ENCODE peak calls at places on chromosomes 4 and X, in nine cellular contexts. One of them, this sample, is unnamed.

GRCh38 chrX:115591856-115592842 is 31.2 kb downstream of the PLS3 start:
- DNase-seq in right cardiac atrium: no peak
- DNase-seq in NCI-H2081 treated with DMSO at 0.1 percent for 48 hours: no peak
- DNase-seq in HT-29: no peak
- DNase-seq in effector memory CD4-positive, alpha-beta T cell: no peak
- DNase-seq in HuH-7.5: no peak
- DNase-seq in PC-9: peak; percentile 65
- DNase-seq in MV-4-11: no peak
- DNase-seq in activated CD4-positive, alpha-beta T cell treated with anti-CD3 and anti-CD28 coated beads, Interleukin-2, amount 50 U/mL, for 1 hour: no peak
- DNase-seq in this sample: no peak

GRCh38 chr4:151518359-151518758 is 109.4 kb downstream of the FHIP1A start:
- DNase-seq in right cardiac atrium: no peak
- DNase-seq in NCI-H2081 treated with DMSO at 0.1 percent for 48 hours: no peak
- DNase-seq in HT-29: no peak
- DNase-seq in effector memory CD4-positive, alpha-beta T cell: no peak
- DNase-seq in HuH-7.5: no peak
- DNase-seq in PC-9: no peak
- DNase-seq in MV-4-11: no peak
- DNase-seq in activated CD4-positive, alpha-beta T cell treated with anti-CD3 and anti-CD28 coated beads, Interleukin-2, amount 50 U/mL, for 1 hour: no peak
- DNase-seq in this sample: no peak

GRCh38 chr4:68271851-68272756 is 26.6 kb upstream of the TMPRSS11B start:
- DNase-seq in right cardiac atrium: no peak
- DNase-seq in NCI-H2081 treated with DMSO at 0.1 percent for 48 hours: no peak
- DNase-seq in HT-29: peak; percentile 61
- DNase-seq in effector memory CD4-positive, alpha-beta T cell: no peak
- DNase-seq in HuH-7.5: peak; percentile 25
- DNase-seq in PC-9: peak; percentile 48
- DNase-seq in MV-4-11: peak; percentile 31
- DNase-seq in activated CD4-positive, alpha-beta T cell treated with anti-CD3 and anti-CD28 coated beads, Interleukin-2, amount 50 U/mL, for 1 hour: no peak
- DNase-seq in this sample: no peak

GRCh38 chr4:7854697-7855370 is 84.8 kb downstream of the AFAP1 start:
- DNase-seq in right cardiac atrium: no peak
- DNase-seq in NCI-H2081 treated with DMSO at 0.1 percent for 48 hours: no peak
- DNase-seq in HT-29: no peak
- DNase-seq in effector memory CD4-positive, alpha-beta T cell: peak; percentile 66
- DNase-seq in HuH-7.5: no peak
- DNase-seq in PC-9: no peak
- DNase-seq in MV-4-11: no peak
- DNase-seq in activated CD4-positive, alpha-beta T cell treated with anti-CD3 and anti-CD28 coated beads, Interleukin-2, amount 50 U/mL, for 1 hour: peak; percentile 64
- DNase-seq in this sample: no peak

GRCh38 chr4:176814770-176815169 is 22.0 kb upstream of the VEGFC start:
- DNase-seq in right cardiac atrium: no peak
- DNase-seq in NCI-H2081 treated with DMSO at 0.1 percent for 48 hours: no peak
- DNase-seq in HT-29: no peak
- DNase-seq in effector memory CD4-positive, alpha-beta T cell: no peak
- DNase-seq in HuH-7.5: no peak
- DNase-seq in PC-9: no peak
- DNase-seq in MV-4-11: no peak
- DNase-seq in activated CD4-positive, alpha-beta T cell treated with anti-CD3 and anti-CD28 coated beads, Interleukin-2, amount 50 U/mL, for 1 hour: no peak
- DNase-seq in this sample: no peak

GRCh38 chrX:107716816-107717700 is 58.5 kb downstream of the TSC22D3 start:
- DNase-seq in right cardiac atrium: peak; percentile 94
- DNase-seq in NCI-H2081 treated with DMSO at 0.1 percent for 48 hours: no peak
- DNase-seq in HT-29: peak; percentile 79
- DNase-seq in effector memory CD4-positive, alpha-beta T cell: peak; percentile 85
- DNase-seq in HuH-7.5: no peak
- DNase-seq in PC-9: peak; percentile 74
- DNase-seq in MV-4-11: peak; percentile 89
- DNase-seq in activated CD4-positive, alpha-beta T cell treated with anti-CD3 and anti-CD28 coated beads, Interleukin-2, amount 50 U/mL, for 1 hour: peak; percentile 85
- DNase-seq in this sample: peak; percentile 27

GRCh38 chr4:115042496-115042895 is 70.9 kb downstream of the NDST4 start:
- DNase-seq in right cardiac atrium: no peak
- DNase-seq in NCI-H2081 treated with DMSO at 0.1 percent for 48 hours: no peak
- DNase-seq in HT-29: no peak
- DNase-seq in effector memory CD4-positive, alpha-beta T cell: no peak
- DNase-seq in HuH-7.5: no peak
- DNase-seq in PC-9: no peak
- DNase-seq in MV-4-11: no peak
- DNase-seq in activated CD4-positive, alpha-beta T cell treated with anti-CD3 and anti-CD28 coated beads, Interleukin-2, amount 50 U/mL, for 1 hour: no peak
- DNase-seq in this sample: no peak

GRCh38 chrX:119481218-119481875 is 13.1 kb downstream of the SLC25A5 start:
- DNase-seq in right cardiac atrium: no peak
- DNase-seq in NCI-H2081 treated with DMSO at 0.1 percent for 48 hours: no peak
- DNase-seq in HT-29: no peak
- DNase-seq in effector memory CD4-positive, alpha-beta T cell: no peak
- DNase-seq in HuH-7.5: no peak
- DNase-seq in PC-9: no peak
- DNase-seq in MV-4-11: no peak
- DNase-seq in activated CD4-positive, alpha-beta T cell treated with anti-CD3 and anti-CD28 coated beads, Interleukin-2, amount 50 U/mL, for 1 hour: no peak
- DNase-seq in this sample: no peak

GRCh38 chr4:181909368-181909767 is 333.8 kb upstream of the TENM3 start:
- DNase-seq in right cardiac atrium: no peak
- DNase-seq in NCI-H2081 treated with DMSO at 0.1 percent for 48 hours: no peak
- DNase-seq in HT-29: no peak
- DNase-seq in effector memory CD4-positive, alpha-beta T cell: no peak
- DNase-seq in HuH-7.5: no peak
- DNase-seq in PC-9: no peak
- DNase-seq in MV-4-11: no peak
- DNase-seq in activated CD4-positive, alpha-beta T cell treated with anti-CD3 and anti-CD28 coated beads, Interleukin-2, amount 50 U/mL, for 1 hour: no peak
- DNase-seq in this sample: no peak

GRCh38 chr4:165384186-165384585 is 5.4 kb downstream of the CPE start:
- DNase-seq in right cardiac atrium: no peak
- DNase-seq in NCI-H2081 treated with DMSO at 0.1 percent for 48 hours: no peak
- DNase-seq in HT-29: no peak
- DNase-seq in effector memory CD4-positive, alpha-beta T cell: no peak
- DNase-seq in HuH-7.5: no peak
- DNase-seq in PC-9: no peak
- DNase-seq in MV-4-11: no peak
- DNase-seq in activated CD4-positive, alpha-beta T cell treated with anti-CD3 and anti-CD28 coated beads, Interleukin-2, amount 50 U/mL, for 1 hour: no peak
- DNase-seq in this sample: no peak

GRCh38 chrX:119676949-119677653 is 15.9 kb downstream of the SEPTIN6 start:
- DNase-seq in right cardiac atrium: no peak
- DNase-seq in NCI-H2081 treated with DMSO at 0.1 percent for 48 hours: no peak
- DNase-seq in HT-29: no peak
- DNase-seq in effector memory CD4-positive, alpha-beta T cell: no peak
- DNase-seq in HuH-7.5: no peak
- DNase-seq in PC-9: no peak
- DNase-seq in MV-4-11: no peak
- DNase-seq in activated CD4-positive, alpha-beta T cell treated with anti-CD3 and anti-CD28 coated beads, Interleukin-2, amount 50 U/mL, for 1 hour: no peak
- DNase-seq in this sample: no peak

GRCh38 chr4:74504212-74504611 is 59.3 kb downstream of the AREG start:
- DNase-seq in right cardiac atrium: no peak
- DNase-seq in NCI-H2081 treated with DMSO at 0.1 percent for 48 hours: no peak
- DNase-seq in HT-29: no peak
- DNase-seq in effector memory CD4-positive, alpha-beta T cell: no peak
- DNase-seq in HuH-7.5: no peak
- DNase-seq in PC-9: no peak
- DNase-seq in MV-4-11: no peak
- DNase-seq in activated CD4-positive, alpha-beta T cell treated with anti-CD3 and anti-CD28 coated beads, Interleukin-2, amount 50 U/mL, for 1 hour: no peak
- DNase-seq in this sample: no peak

GRCh38 chrX:108018659-108019381 is 26.0 kb upstream of the VSIG1 start:
- DNase-seq in right cardiac atrium: no peak
- DNase-seq in NCI-H2081 treated with DMSO at 0.1 percent for 48 hours: no peak
- DNase-seq in HT-29: no peak
- DNase-seq in effector memory CD4-positive, alpha-beta T cell: peak; percentile 26
- DNase-seq in HuH-7.5: no peak
- DNase-seq in PC-9: no peak
- DNase-seq in MV-4-11: no peak
- DNase-seq in activated CD4-positive, alpha-beta T cell treated with anti-CD3 and anti-CD28 coated beads, Interleukin-2, amount 50 U/mL, for 1 hour: peak; percentile 39
- DNase-seq in this sample: no peak

GRCh38 chr4:120318447-120318846 is 251.8 kb upstream of the MAD2L1 start:
- DNase-seq in right cardiac atrium: no peak
- DNase-seq in NCI-H2081 treated with DMSO at 0.1 percent for 48 hours: no peak
- DNase-seq in HT-29: no peak
- DNase-seq in effector memory CD4-positive, alpha-beta T cell: no peak
- DNase-seq in HuH-7.5: no peak
- DNase-seq in PC-9: no peak
- DNase-seq in MV-4-11: no peak
- DNase-seq in activated CD4-positive, alpha-beta T cell treated with anti-CD3 and anti-CD28 coated beads, Interleukin-2, amount 50 U/mL, for 1 hour: no peak
- DNase-seq in this sample: no peak

GRCh38 chr4:176920694-176921093 is 128.0 kb upstream of the VEGFC start:
- DNase-seq in right cardiac atrium: no peak
- DNase-seq in NCI-H2081 treated with DMSO at 0.1 percent for 48 hours: no peak
- DNase-seq in HT-29: no peak
- DNase-seq in effector memory CD4-positive, alpha-beta T cell: no peak
- DNase-seq in HuH-7.5: no peak
- DNase-seq in PC-9: no peak
- DNase-seq in MV-4-11: no peak
- DNase-seq in activated CD4-positive, alpha-beta T cell treated with anti-CD3 and anti-CD28 coated beads, Interleukin-2, amount 50 U/mL, for 1 hour: no peak
- DNase-seq in this sample: no peak

GRCh38 chr4:109302366-109303140 is at the start of gene COL25A1:
- DNase-seq in right cardiac atrium: peak; percentile 71
- DNase-seq in NCI-H2081 treated with DMSO at 0.1 percent for 48 hours: no peak
- DNase-seq in HT-29: no peak
- DNase-seq in effector memory CD4-positive, alpha-beta T cell: peak; percentile 10
- DNase-seq in HuH-7.5: no peak
- DNase-seq in PC-9: no peak
- DNase-seq in MV-4-11: no peak
- DNase-seq in activated CD4-positive, alpha-beta T cell treated with anti-CD3 and anti-CD28 coated beads, Interleukin-2, amount 50 U/mL, for 1 hour: peak; percentile 23
- DNase-seq in this sample: no peak

GRCh38 chr4:99390060-99390459 is 37.5 kb upstream of the ADH1C start:
- DNase-seq in right cardiac atrium: no peak
- DNase-seq in NCI-H2081 treated with DMSO at 0.1 percent for 48 hours: no peak
- DNase-seq in HT-29: no peak
- DNase-seq in effector memory CD4-positive, alpha-beta T cell: no peak
- DNase-seq in HuH-7.5: no peak
- DNase-seq in PC-9: no peak
- DNase-seq in MV-4-11: no peak
- DNase-seq in activated CD4-positive, alpha-beta T cell treated with anti-CD3 and anti-CD28 coated beads, Interleukin-2, amount 50 U/mL, for 1 hour: no peak
- DNase-seq in this sample: no peak

GRCh38 chr4:160136021-160136420 is 1033.1 kb downstream of the RAPGEF2 start:
- DNase-seq in right cardiac atrium: no peak
- DNase-seq in NCI-H2081 treated with DMSO at 0.1 percent for 48 hours: no peak
- DNase-seq in HT-29: peak; percentile 5
- DNase-seq in effector memory CD4-positive, alpha-beta T cell: no peak
- DNase-seq in HuH-7.5: no peak
- DNase-seq in PC-9: no peak
- DNase-seq in MV-4-11: no peak
- DNase-seq in activated CD4-positive, alpha-beta T cell treated with anti-CD3 and anti-CD28 coated beads, Interleukin-2, amount 50 U/mL, for 1 hour: no peak
- DNase-seq in this sample: no peak

GRCh38 chr4:89158884-89159503 is 47.7 kb downstream of the TIGD2 start:
- DNase-seq in right cardiac atrium: no peak
- DNase-seq in NCI-H2081 treated with DMSO at 0.1 percent for 48 hours: peak; percentile 36
- DNase-seq in HT-29: peak; percentile 71
- DNase-seq in effector memory CD4-positive, alpha-beta T cell: no peak
- DNase-seq in HuH-7.5: no peak
- DNase-seq in PC-9: peak; percentile 36
- DNase-seq in MV-4-11: peak; percentile 14
- DNase-seq in activated CD4-positive, alpha-beta T cell treated with anti-CD3 and anti-CD28 coated beads, Interleukin-2, amount 50 U/mL, for 1 hour: no peak
- DNase-seq in this sample: peak; percentile 0

GRCh38 chr4:138241281-138242075 is 671 bp downstream of the SLC7A11 start:
- DNase-seq in right cardiac atrium: no peak
- DNase-seq in NCI-H2081 treated with DMSO at 0.1 percent for 48 hours: no peak
- DNase-seq in HT-29: peak; percentile 68
- DNase-seq in effector memory CD4-positive, alpha-beta T cell: no peak
- DNase-seq in HuH-7.5: no peak
- DNase-seq in PC-9: peak; percentile 38
- DNase-seq in MV-4-11: no peak
- DNase-seq in activated CD4-positive, alpha-beta T cell treated with anti-CD3 and anti-CD28 coated beads, Interleukin-2, amount 50 U/mL, for 1 hour: no peak
- DNase-seq in this sample: no peak

GRCh38 chrX:37779857-37780256 is at the start of gene CYBB:
- DNase-seq in right cardiac atrium: no peak
- DNase-seq in NCI-H2081 treated with DMSO at 0.1 percent for 48 hours: no peak
- DNase-seq in HT-29: no peak
- DNase-seq in effector memory CD4-positive, alpha-beta T cell: no peak
- DNase-seq in HuH-7.5: no peak
- DNase-seq in PC-9: no peak
- DNase-seq in MV-4-11: peak; percentile 50
- DNase-seq in activated CD4-positive, alpha-beta T cell treated with anti-CD3 and anti-CD28 coated beads, Interleukin-2, amount 50 U/mL, for 1 hour: no peak
- DNase-seq in this sample: no peak

GRCh38 chrX:29143356-29143755 is 556.1 kb downstream of the IL1RAPL1 start:
- DNase-seq in right cardiac atrium: no peak
- DNase-seq in NCI-H2081 treated with DMSO at 0.1 percent for 48 hours: no peak
- DNase-seq in HT-29: no peak
- DNase-seq in effector memory CD4-positive, alpha-beta T cell: no peak
- DNase-seq in HuH-7.5: no peak
- DNase-seq in PC-9: no peak
- DNase-seq in MV-4-11: peak; percentile 18
- DNase-seq in activated CD4-positive, alpha-beta T cell treated with anti-CD3 and anti-CD28 coated beads, Interleukin-2, amount 50 U/mL, for 1 hour: no peak
- DNase-seq in this sample: no peak

GRCh38 chrX:48695925-48696300 is 621 bp upstream of the SUV39H1 start:
- DNase-seq in right cardiac atrium: no peak
- DNase-seq in NCI-H2081 treated with DMSO at 0.1 percent for 48 hours: no peak
- DNase-seq in HT-29: no peak
- DNase-seq in effector memory CD4-positive, alpha-beta T cell: no peak
- DNase-seq in HuH-7.5: peak; percentile 44
- DNase-seq in PC-9: no peak
- DNase-seq in MV-4-11: no peak
- DNase-seq in activated CD4-positive, alpha-beta T cell treated with anti-CD3 and anti-CD28 coated beads, Interleukin-2, amount 50 U/mL, for 1 hour: no peak
- DNase-seq in this sample: no peak

GRCh38 chrX:86121916-86122315 is 26.3 kb upstream of the DACH2 start:
- DNase-seq in right cardiac atrium: no peak
- DNase-seq in NCI-H2081 treated with DMSO at 0.1 percent for 48 hours: no peak
- DNase-seq in HT-29: no peak
- DNase-seq in effector memory CD4-positive, alpha-beta T cell: no peak
- DNase-seq in HuH-7.5: no peak
- DNase-seq in PC-9: no peak
- DNase-seq in MV-4-11: no peak
- DNase-seq in activated CD4-positive, alpha-beta T cell treated with anti-CD3 and anti-CD28 coated beads, Interleukin-2, amount 50 U/mL, for 1 hour: no peak
- DNase-seq in this sample: no peak

GRCh38 chr4:111639120-111639519 is 506.1 kb upstream of the FAM241A start:
- DNase-seq in right cardiac atrium: no peak
- DNase-seq in NCI-H2081 treated with DMSO at 0.1 percent for 48 hours: no peak
- DNase-seq in HT-29: no peak
- DNase-seq in effector memory CD4-positive, alpha-beta T cell: no peak
- DNase-seq in HuH-7.5: no peak
- DNase-seq in PC-9: no peak
- DNase-seq in MV-4-11: peak; percentile 2
- DNase-seq in activated CD4-positive, alpha-beta T cell treated with anti-CD3 and anti-CD28 coated beads, Interleukin-2, amount 50 U/mL, for 1 hour: no peak
- DNase-seq in this sample: no peak

GRCh38 chr4:37453361-37454262 is 209.1 kb downstream of the NWD2 start:
- DNase-seq in right cardiac atrium: peak; percentile 74
- DNase-seq in NCI-H2081 treated with DMSO at 0.1 percent for 48 hours: peak; percentile 3
- DNase-seq in HT-29: peak; percentile 87
- DNase-seq in effector memory CD4-positive, alpha-beta T cell: peak; percentile 0
- DNase-seq in HuH-7.5: peak; percentile 52
- DNase-seq in PC-9: peak; percentile 47
- DNase-seq in MV-4-11: no peak
- DNase-seq in activated CD4-positive, alpha-beta T cell treated with anti-CD3 and anti-CD28 coated beads, Interleukin-2, amount 50 U/mL, for 1 hour: peak; percentile 26
- DNase-seq in this sample: no peak

GRCh38 chrX:71606536-71607216 is 11.6 kb downstream of the CXCR3 start:
- DNase-seq in right cardiac atrium: no peak
- DNase-seq in NCI-H2081 treated with DMSO at 0.1 percent for 48 hours: no peak
- DNase-seq in HT-29: no peak
- DNase-seq in effector memory CD4-positive, alpha-beta T cell: no peak
- DNase-seq in HuH-7.5: no peak
- DNase-seq in PC-9: no peak
- DNase-seq in MV-4-11: no peak
- DNase-seq in activated CD4-positive, alpha-beta T cell treated with anti-CD3 and anti-CD28 coated beads, Interleukin-2, amount 50 U/mL, for 1 hour: no peak
- DNase-seq in this sample: no peak

This sample was measured in NCI-H1436 treated with DMSO at 0.1 percent for 48 hours.